ENCODE peak calls at places on chromosomes 13 and 19, in seven cellular contexts. L is GM12864; M is activated CD8-positive, alpha-beta T cell treated with anti-CD3 and anti-CD28 coated beads, Interleukin-2, amount 10 ng/mL, durations not matched to agents 7 days and 5 days; Q is mesendoderm; A is activated T-helper 1 cell treated with Interleukin-2 at 50 U/mL for 16 hours; U is activated B cell treated with CpG ODN at 0.5 μM for 24 hours; B is cardiac fibroblast. Y is an unnamed sample.
A peak's percentile ranks its signal among the peaks of the same experiment; 100 is the strongest.

GRCh38 chr19:42683917-42684513 is 56.3 kb downstream of the PSG3 start:
- DNase-seq in Q (peak; percentile 21), M (peak; percentile 52), A (no peak), U (no peak), L (no peak), B (peak; percentile 36), Y (no peak)

GRCh38 chr19:5536337-5536894 is 31.3 kb downstream of the TINCR start:
- DNase-seq in A (no peak), U (no peak), Q (peak; percentile 96), B (peak; percentile 60), L (no peak), M (no peak), Y (no peak)

GRCh38 chr13:39597828-39598227 is 5.2 kb downstream of the LHFPL6 start:
- DNase-seq in A (no peak), Q (no peak), L (no peak), M (no peak), B (peak; percentile 51), U (no peak), Y (no peak)

GRCh38 chr19:7386308-7386707 is 37.6 kb downstream of the ARHGEF18 start:
- DNase-seq in A (no peak), Q (peak; percentile 59), M (no peak), L (no peak), U (no peak), B (no peak), Y (no peak)

GRCh38 chr13:40383922-40384321 is 282.5 kb downstream of the FOXO1 start:
- DNase-seq in L (no peak), Q (no peak), B (no peak), A (no peak), U (no peak), M (no peak), Y (no peak)

GRCh38 chr19:41541990-41542584 is 33.9 kb upstream of the CEACAM21 start:
- DNase-seq in M (peak; percentile 81), U (peak; percentile 56), B (peak; percentile 54), L (no peak), Q (peak; percentile 67), A (peak; percentile 67), Y (no peak)

GRCh38 chr13:76812206-76812882 is 73.9 kb downstream of the KCTD12 start:
- DNase-seq in A (no peak), U (no peak), L (no peak), B (peak; percentile 65), M (no peak), Q (no peak), Y (no peak)

GRCh38 chr19:31312004-31312403 is 37.2 kb downstream of the TSHZ3 start:
- DNase-seq in M (no peak), Q (no peak), L (no peak), B (peak; percentile 88), A (no peak), U (no peak), Y (no peak)

GRCh38 chr13:94195715-94196114 is 283.8 kb downstream of the DCT start:
- DNase-seq in B (peak; percentile 80), U (no peak), L (no peak), Q (no peak), A (no peak), M (no peak), Y (no peak)

Y was measured in GM06990.